ENCODE peak calls at places on chromosomes 11 and 22, in ten cellular contexts. Y, V, M, A, K, I, Q, O, E and W are unnamed samples.

GRCh38 chr11:36153581-36153980 is 135.6 kb downstream of the COMMD9 start:
- DNase-seq in Y (no peak), V (no peak), M (no peak), A (no peak), K (no peak), I (no peak), Q (no peak), O (no peak), E (no peak), W (no peak)

GRCh38 chr22:41343300-41343699 is 38.4 kb upstream of the TEF start:
- DNase-seq in Y (no peak), V (no peak), M (no peak), A (no peak), K (no peak), I (no peak), Q (no peak), O (no peak), E (no peak), W (no peak)

GRCh38 chr11:33895752-33896137 is 3.9 kb upstream of the LMO2 start:
- DNase-seq in Y (no peak), V (no peak), M (no peak), A (no peak), K (peak), I (peak), Q (no peak), O (no peak), E (no peak), W (peak)

GRCh38 chr11:108206969-108207682 is 15.3 kb downstream of the NPAT start:
- DNase-seq in Y (no peak), V (no peak), M (no peak), A (no peak), K (no peak), I (no peak), Q (no peak), O (no peak), E (peak), W (no peak)

GRCh38 chr22:33380789-33381530 is 322.8 kb upstream of the SYN3 start:
- DNase-seq in Y (no peak), V (peak), M (no peak), A (no peak), K (no peak), I (peak), Q (no peak), O (no peak), E (peak), W (peak)

GRCh38 chr11:8610532-8611116 is 16.6 kb upstream of the STK33 start:
- DNase-seq in Y (no peak), V (no peak), M (peak), A (no peak), K (no peak), I (peak), Q (no peak), O (peak), E (no peak), W (no peak)

GRCh38 chr11:96241351-96241841 is 101.6 kb downstream of the MAML2 start:
- DNase-seq in Y (no peak), V (no peak), M (no peak), A (no peak), K (no peak), I (no peak), Q (no peak), O (no peak), E (peak), W (no peak)

GRCh38 chr11:2799881-2800654 is 85.5 kb downstream of the CDKN1C start:
- DNase-seq in Y (no peak), V (no peak), M (no peak), A (peak), K (no peak), I (no peak), Q (peak), O (no peak), E (peak), W (no peak)

GRCh38 chr11:119694334-119694733 is 34.7 kb downstream of the NECTIN1 start:
- DNase-seq in Y (no peak), V (peak), M (peak), A (no peak), K (no peak), I (no peak), Q (no peak), O (no peak), E (no peak), W (peak)

GRCh38 chr11:108713076-108713790 is 48.4 kb downstream of the DDX10 start:
- DNase-seq in Y (no peak), V (peak), M (peak), A (no peak), K (no peak), I (peak), Q (no peak), O (peak), E (no peak), W (no peak)

GRCh38 chr11:117861151-117862018 is 15.1 kb downstream of the FXYD6 start:
- DNase-seq in Y (peak), V (no peak), M (no peak), A (peak), K (peak), I (no peak), Q (peak), O (peak), E (no peak), W (peak)

GRCh38 chr11:72829178-72829577 is 15.0 kb downstream of the ATG16L2 start:
- DNase-seq in Y (no peak), V (no peak), M (no peak), A (no peak), K (no peak), I (no peak), Q (no peak), O (no peak), E (peak), W (no peak)

GRCh38 chr11:58316142-58316541 is 42.7 kb downstream of the OR5B17 start:
- DNase-seq in Y (no peak), V (no peak), M (no peak), A (no peak), K (no peak), I (peak), Q (no peak), O (peak), E (no peak), W (no peak)

GRCh38 chr11:113581713-113582112 is 106.5 kb upstream of the DRD2 start:
- DNase-seq in Y (no peak), V (no peak), M (no peak), A (no peak), K (peak), I (no peak), Q (no peak), O (no peak), E (no peak), W (no peak)

GRCh38 chr11:2089536-2090165 is 49.5 kb downstream of the IGF2 start:
- DNase-seq in Y (peak), V (peak), M (peak), A (peak), K (peak), I (peak), Q (no peak), O (peak), E (peak), W (peak)

GRCh38 chr11:77815459-77815858 is 5.1 kb downstream of the RSF1 start:
- DNase-seq in Y (no peak), V (no peak), M (no peak), A (no peak), K (no peak), I (no peak), Q (no peak), O (no peak), E (no peak), W (no peak)

GRCh38 chr11:4146070-4146764 is 51.6 kb downstream of the RRM1 start:
- DNase-seq in Y (no peak), V (no peak), M (no peak), A (peak), K (no peak), I (no peak), Q (no peak), O (no peak), E (no peak), W (no peak)

GRCh38 chr11:28274216-28274615 is 166.0 kb downstream of the METTL15 start:
- DNase-seq in Y (no peak), V (no peak), M (no peak), A (no peak), K (no peak), I (no peak), Q (no peak), O (no peak), E (no peak), W (no peak)

GRCh38 chr11:63918576-63919171 is 1.7 kb upstream of the RCOR2 start:
- DNase-seq in Y (no peak), V (no peak), M (no peak), A (peak), K (peak), I (no peak), Q (no peak), O (no peak), E (peak), W (no peak)

GRCh38 chr22:20863356-20863755 is 4.5 kb downstream of the SNAP29 start:
- DNase-seq in Y (no peak), V (no peak), M (no peak), A (peak), K (no peak), I (no peak), Q (no peak), O (no peak), E (no peak), W (no peak)

GRCh38 chr22:22928666-22929380 is 41.2 kb downstream of the IGLL5 start:
- DNase-seq in Y (no peak), V (peak), M (peak), A (peak), K (no peak), I (no peak), Q (peak), O (no peak), E (peak), W (peak)

GRCh38 chr11:78564037-78564888 is 10.4 kb downstream of the NARS2 start:
- DNase-seq in Y (no peak), V (peak), M (no peak), A (peak), K (peak), I (peak), Q (no peak), O (peak), E (peak), W (peak)

GRCh38 chr11:72705442-72706365 is 31.5 kb upstream of the PDE2A start:
- DNase-seq in Y (no peak), V (no peak), M (no peak), A (no peak), K (peak), I (no peak), Q (no peak), O (no peak), E (no peak), W (no peak)

GRCh38 chr11:72568861-72569260 is 105.4 kb downstream of the PDE2A start:
- DNase-seq in Y (no peak), V (no peak), M (no peak), A (no peak), K (no peak), I (no peak), Q (no peak), O (no peak), E (no peak), W (no peak)

GRCh38 chr11:119571311-119571710 is 148.3 kb upstream of the THY1 start:
- DNase-seq in Y (no peak), V (no peak), M (no peak), A (no peak), K (no peak), I (no peak), Q (no peak), O (no peak), E (peak), W (no peak)

GRCh38 chr22:19291580-19292261 is at the start of gene CLTCL1:
- DNase-seq in Y (peak), V (peak), M (peak), A (peak), K (peak), I (peak), Q (peak), O (peak), E (peak), W (peak)

GRCh38 chr11:105937331-105937730 is 84.7 kb downstream of the MSANTD4 start:
- DNase-seq in Y (no peak), V (no peak), M (no peak), A (no peak), K (no peak), I (peak), Q (no peak), O (no peak), E (no peak), W (peak)

GRCh38 chr22:49969751-49970527 is 9.4 kb downstream of the PIM3 start:
- DNase-seq in Y (no peak), V (no peak), M (no peak), A (no peak), K (no peak), I (no peak), Q (peak), O (no peak), E (peak), W (no peak)

GRCh38 chr11:73521621-73522020 is 76.3 kb downstream of the FAM168A start:
- DNase-seq in Y (no peak), V (peak), M (no peak), A (no peak), K (no peak), I (peak), Q (no peak), O (peak), E (no peak), W (peak)

DNA sequence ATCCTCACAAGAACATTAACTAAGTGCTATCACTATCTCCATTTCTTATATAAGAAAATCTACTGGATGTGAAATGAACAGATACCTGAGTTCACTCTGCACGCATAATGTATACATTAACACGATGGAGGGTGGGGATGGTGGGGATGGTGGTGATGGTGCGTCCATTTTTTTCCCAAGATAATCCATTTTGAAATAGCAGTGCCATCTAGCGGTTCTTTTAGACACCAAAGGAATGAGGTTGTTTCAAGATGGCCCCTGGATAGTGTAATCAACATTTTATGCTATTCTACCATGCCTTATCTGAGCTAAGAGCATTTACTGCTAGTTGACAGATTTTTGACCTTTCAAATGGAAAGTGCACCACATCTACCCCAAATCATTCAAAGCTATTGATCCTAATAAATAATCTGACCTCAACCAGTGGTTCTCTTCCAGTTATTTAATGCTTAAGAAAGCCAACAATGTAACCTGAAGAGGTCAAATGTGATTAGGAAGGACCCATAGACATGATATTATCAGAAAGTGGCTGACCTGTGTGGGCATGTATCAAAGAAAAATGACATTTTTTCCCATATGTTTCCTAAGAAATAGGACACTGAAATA is 714.7 kb upstream of the TENM4 start:
- DNase-seq in Y (no peak), V (peak), M (peak), A (peak), K (peak), I (peak), Q (no peak), O (peak), E (peak), W (peak)
- TF ChIP-seq CTCF in Y (peak), V (peak), M (peak), A (no peak), K (peak), I (peak), Q (peak), O (peak), E (peak), W (peak)

DNA sequence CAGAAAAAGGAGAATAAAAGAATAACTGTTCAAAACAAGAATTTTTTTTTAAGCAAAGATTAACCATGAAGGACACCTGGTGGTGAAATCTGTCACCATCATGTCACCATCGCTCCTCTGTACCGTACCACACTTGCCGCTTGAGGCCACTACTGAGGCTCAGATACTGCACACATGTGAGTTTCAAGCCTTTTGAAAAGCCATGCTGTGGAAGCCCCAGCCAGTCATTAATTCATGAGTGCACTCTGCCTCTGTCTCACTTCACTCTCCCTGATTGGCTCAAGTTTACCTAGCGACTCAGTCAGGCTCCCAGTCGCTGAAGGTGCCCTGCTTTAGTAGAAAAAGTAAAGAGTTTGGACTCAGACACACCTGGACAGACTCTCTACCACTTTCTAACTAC is 6.6 kb upstream of the MS4A12 start:
- DNase-seq in Y (no peak), V (peak), M (peak), A (peak), K (peak), I (no peak), Q (no peak), O (peak), E (no peak), W (peak)
- TF ChIP-seq CTCF in Y (no peak), V (peak), M (peak), A (peak), K (peak), I (no peak), Q (peak), O (peak), E (no peak), W (no peak)

GRCh38 chr11:134578807-134579708 is 167.0 kb upstream of the B3GAT1 start:
- DNase-seq in Y (peak), V (no peak), M (peak), A (peak), K (no peak), I (no peak), Q (no peak), O (no peak), E (no peak), W (no peak)
- TF ChIP-seq CTCF in Y (no peak), V (no peak), M (peak), A (peak), K (peak), I (no peak), Q (no peak), O (no peak), E (no peak), W (no peak)

GRCh38 chr11:47924184-47924671 is 56.1 kb upstream of the PTPRJ start:
- DNase-seq in Y (no peak), V (no peak), M (no peak), A (no peak), K (no peak), I (peak), Q (no peak), O (peak), E (peak), W (peak)
- TF ChIP-seq CTCF in Y (no peak), V (no peak), M (no peak), A (no peak), K (no peak), I (no peak), Q (no peak), O (no peak), E (no peak), W (no peak)

GRCh38 chr22:30298005-30298701 is 8.8 kb upstream of the CASTOR1 start:
- DNase-seq in Y (no peak), V (no peak), M (no peak), A (no peak), K (no peak), I (no peak), Q (no peak), O (no peak), E (peak), W (no peak)
- TF ChIP-seq CTCF in Y (no peak), V (no peak), M (no peak), A (no peak), K (no peak), I (no peak), Q (no peak), O (no peak), E (no peak), W (no peak)

GRCh38 chr11:46240371-46240770 is 37.1 kb upstream of the CREB3L1 start:
- DNase-seq in Y (no peak), V (no peak), M (no peak), A (no peak), K (no peak), I (no peak), Q (no peak), O (no peak), E (peak), W (no peak)

GRCh38 chr11:46243796-46244109 is 33.7 kb upstream of the CREB3L1 start:
- DNase-seq in Y (no peak), V (no peak), M (no peak), A (no peak), K (no peak), I (no peak), Q (no peak), O (no peak), E (no peak), W (no peak)

GRCh38 chr11:46240861-46241260 is 36.6 kb upstream of the CREB3L1 start:
- DNase-seq in Y (no peak), V (no peak), M (no peak), A (no peak), K (no peak), I (no peak), Q (no peak), O (no peak), E (peak), W (peak)

GRCh38 chr11:46242462-46242960 is 35.0 kb upstream of the CREB3L1 start:
- DNase-seq in Y (no peak), V (no peak), M (no peak), A (no peak), K (no peak), I (no peak), Q (no peak), O (no peak), E (no peak), W (no peak)

DNA sequence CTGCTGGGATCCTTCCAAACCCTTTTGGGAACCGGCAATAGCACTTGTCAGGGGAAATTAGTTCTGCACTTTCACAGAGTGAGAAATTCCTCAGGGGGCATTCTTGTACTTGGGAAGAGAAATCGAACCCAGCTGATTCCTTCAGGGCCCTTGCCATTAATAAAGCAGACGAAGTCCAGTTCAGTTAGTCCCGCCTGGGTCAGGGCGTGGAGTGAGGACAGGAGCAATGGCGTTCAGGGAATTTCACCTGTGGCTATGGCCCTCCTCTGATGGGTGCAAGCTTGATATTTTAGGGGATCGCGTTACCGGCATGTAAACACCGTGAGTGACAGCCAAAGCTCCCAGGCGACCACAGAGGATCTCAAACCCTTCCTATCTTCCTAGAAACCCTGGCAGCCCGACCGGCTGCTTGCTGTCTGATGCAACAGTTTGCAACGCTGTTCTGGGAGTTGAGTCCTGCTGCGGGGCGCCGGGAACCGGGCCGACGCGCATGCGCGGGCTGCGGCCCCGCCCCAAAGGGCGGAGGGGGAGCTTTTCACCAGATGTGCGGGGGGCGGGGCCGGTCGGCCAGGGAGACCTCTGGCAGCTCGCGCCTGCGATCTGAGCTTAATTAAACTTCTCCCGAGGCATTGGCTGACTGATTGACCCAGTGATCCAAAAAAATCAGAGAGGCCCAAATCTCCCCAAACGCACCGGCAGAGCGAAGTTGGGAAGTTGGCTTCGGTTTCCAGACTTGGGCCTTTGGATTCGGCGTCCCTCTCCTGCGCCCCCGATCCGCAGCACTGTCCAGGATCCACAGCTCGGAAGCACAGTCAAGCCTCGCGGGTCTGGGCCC is 34.3 kb upstream of the CREB3L1 start:
- DNase-seq in Y (peak), V (peak), M (peak), A (peak), K (peak), I (peak), Q (peak), O (peak), E (peak), W (peak)
- TF ChIP-seq CTCF in Y (no peak), V (no peak), M (no peak), A (no peak), K (no peak), I (no peak), Q (no peak), O (no peak), E (no peak), W (no peak)

DNA sequence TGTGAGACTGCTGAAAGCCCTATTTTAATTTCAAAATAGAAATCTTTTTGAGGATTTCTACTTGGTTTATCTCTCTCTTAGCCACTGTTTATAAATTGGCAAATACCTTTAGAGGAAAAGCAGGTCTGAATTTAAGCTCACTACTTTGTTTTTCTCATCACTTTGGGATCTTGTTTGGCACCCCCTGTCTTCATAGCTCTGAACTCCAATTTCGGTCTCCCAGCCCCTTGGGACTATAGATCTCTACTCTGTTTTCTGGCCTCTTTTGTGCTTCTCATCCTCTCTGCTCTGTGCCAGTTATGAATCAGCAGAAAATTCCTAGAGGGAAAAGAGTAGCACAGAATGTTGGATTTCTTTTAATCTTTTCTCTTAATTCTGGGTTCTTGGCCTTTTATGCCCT is 118.3 kb downstream of the CYP2R1 start:
- DNase-seq in Y (no peak), V (no peak), M (no peak), A (no peak), K (peak), I (no peak), Q (no peak), O (no peak), E (no peak), W (no peak)
- TF ChIP-seq CTCF in Y (peak), V (peak), M (no peak), A (no peak), K (peak), I (peak), Q (peak), O (no peak), E (no peak), W (no peak)